ENCODE peak calls at places on chromosomes 16 and 17, in seven cellular contexts. N, S, U, I, J, W and X are unnamed samples.

GRCh38 chr17:40177275-40177874 is at the start of gene RAPGEFL1:
- DNase-seq in N (peak), S (peak), U (peak), I (peak), J (peak), W (peak), X (peak)

GRCh38 chr17:78184868-78185267 is 2.0 kb downstream of the TK1 start:
- DNase-seq in N (no peak), S (no peak), U (no peak), I (no peak), J (no peak), W (no peak), X (no peak)

GRCh38 chr17:36188891-36189306 is 7.7 kb downstream of the CCL3L1 start:
- DNase-seq in N (no peak), S (no peak), U (no peak), I (no peak), J (no peak), W (no peak), X (no peak)

GRCh38 chr17:51590071-51590470 is 329.7 kb downstream of the UTP18 start:
- DNase-seq in N (no peak), S (no peak), U (no peak), I (no peak), J (no peak), W (no peak), X (no peak)

GRCh38 chr17:7484964-7485377 is 805 bp downstream of the POLR2A start:
- DNase-seq in N (no peak), S (no peak), U (no peak), I (no peak), J (no peak), W (no peak), X (no peak)

GRCh38 chr16:31061126-31061812 is 12.8 kb downstream of the ZNF668 start:
- DNase-seq in N (no peak), S (no peak), U (no peak), I (no peak), J (no peak), W (no peak), X (no peak)

GRCh38 chr16:59164461-59164860 is 430.3 kb upstream of the GOT2 start:
- DNase-seq in N (no peak), S (no peak), U (no peak), I (peak), J (no peak), W (peak), X (no peak)

GRCh38 chr16:16151315-16151714 is 72.0 kb downstream of the ABCC6 start:
- DNase-seq in N (no peak), S (no peak), U (no peak), I (no peak), J (no peak), W (no peak), X (peak)

GRCh38 chr16:20849587-20850390 is 43.5 kb downstream of the REXO5 start:
- DNase-seq in N (peak), S (peak), U (peak), I (peak), J (peak), W (peak), X (peak)

GRCh38 chr17:1590031-1590746 is 27.6 kb upstream of the PITPNA start:
- DNase-seq in N (no peak), S (no peak), U (no peak), I (peak), J (peak), W (no peak), X (peak)

GRCh38 chr17:76972046-76972641 is 103.9 kb downstream of the MGAT5B start:
- DNase-seq in N (no peak), S (no peak), U (no peak), I (no peak), J (no peak), W (no peak), X (no peak)

GRCh38 chr17:49260011-49260921 is 29.7 kb upstream of the PHOSPHO1 start:
- DNase-seq in N (peak), S (no peak), U (peak), I (peak), J (peak), W (peak), X (peak)

GRCh38 chr17:9402590-9403199 is 172.9 kb downstream of the STX8 start:
- DNase-seq in N (no peak), S (no peak), U (no peak), I (peak), J (no peak), W (peak), X (peak)

GRCh38 chr16:83781-84615 is 6.0 kb downstream of the MPG start:
- DNase-seq in N (no peak), S (no peak), U (no peak), I (no peak), J (no peak), W (no peak), X (peak)

GRCh38 chr16:30876867-30877266 is 17.0 kb downstream of the BCL7C start:
- DNase-seq in N (no peak), S (no peak), U (no peak), I (peak), J (no peak), W (no peak), X (no peak)